ENCODE peak calls at places on chromosomes 6 and 20, in nine cellular contexts. N, U, S, P, R, M, L, A and H are unnamed samples.

GRCh38 chr6:4797590-4797989 is 21.4 kb downstream of the CDYL start:
- DNase-seq in R (no peak), L (no peak), P (no peak), M (no peak), U (peak; percentile 54), A (no peak), S (no peak), N (no peak), H (no peak)

GRCh38 chr6:121550491-121551010 is 115.1 kb downstream of the GJA1 start:
- DNase-seq in P (no peak), L (no peak), R (no peak), N (no peak), M (no peak), A (no peak), S (no peak), U (no peak), H (no peak)

GRCh38 chr20:50583422-50584150 is 73.4 kb downstream of the PTPN1 start:
- DNase-seq in L (no peak), R (no peak), M (no peak), P (no peak), S (no peak), A (no peak), U (no peak), N (no peak), H (no peak)

GRCh38 chr6:4644962-4645361 is 131.2 kb upstream of the CDYL start:
- DNase-seq in U (peak; percentile 73), L (no peak), S (no peak), N (no peak), R (no peak), M (no peak), A (peak; percentile 15), P (no peak), H (no peak)

GRCh38 chr6:113622254-113622653 is 234.9 kb upstream of the MARCKS start:
- DNase-seq in R (no peak), L (no peak), S (no peak), P (no peak), A (no peak), N (no peak), M (no peak), U (no peak), H (no peak)

GRCh38 chr6:46948699-46949098 is 27.0 kb upstream of the ADGRF5 start:
- DNase-seq in A (peak; percentile 94), R (no peak), S (no peak), U (peak; percentile 97), M (no peak), P (no peak), N (no peak), L (no peak), H (no peak)

GRCh38 chr6:38149526-38149925 is 330.0 kb downstream of the ZFAND3 start:
- DNase-seq in S (no peak), A (no peak), P (no peak), L (no peak), N (no peak), U (peak; percentile 60), R (no peak), M (no peak), H (no peak)

GRCh38 chr6:125267806-125268523 is 33.8 kb downstream of the HDDC2 start:
- DNase-seq in U (peak; percentile 46), L (no peak), R (no peak), A (peak; percentile 11), M (no peak), S (no peak), P (no peak), N (no peak), H (no peak)

GRCh38 chr6:151087861-151088598 is 151.7 kb upstream of the AKAP12 start:
- DNase-seq in R (no peak), M (no peak), P (no peak), N (no peak), U (no peak), L (no peak), A (peak; percentile 92), S (no peak), H (no peak)

GRCh38 chr6:138492113-138492512 is 7.2 kb downstream of the NHSL1 start:
- DNase-seq in N (no peak), U (no peak), R (no peak), M (no peak), L (no peak), P (no peak), S (no peak), A (no peak), H (no peak)

GRCh38 chr20:45969712-45970634 is 2.0 kb downstream of the ZNF335 start:
- DNase-seq in A (peak; percentile 78), R (peak; percentile 18), U (peak; percentile 72), M (peak; percentile 70), N (no peak), L (no peak), S (no peak), P (peak; percentile 45), H (peak; percentile 53)

GRCh38 chr20:61706562-61706961 is 359.1 kb downstream of the TAF4 start:
- DNase-seq in A (no peak), R (no peak), U (no peak), S (no peak), P (no peak), N (no peak), L (no peak), M (no peak), H (no peak)

GRCh38 chr6:53179961-53180651 is 31.5 kb upstream of the GCM1 start:
- DNase-seq in P (peak; percentile 89), A (peak; percentile 41), U (peak; percentile 61), R (no peak), N (no peak), S (no peak), L (peak; percentile 19), M (peak; percentile 68), H (peak; percentile 54)

GRCh38 chr20:45094864-45095574 is 5.9 kb downstream of the KCNS1 start:
- DNase-seq in R (no peak), M (no peak), A (no peak), S (no peak), U (no peak), P (no peak), N (no peak), L (no peak), H (no peak)

GRCh38 chr20:4449977-4450715 is 271.6 kb upstream of the PRND start:
- DNase-seq in R (no peak), L (no peak), S (no peak), U (no peak), A (peak; percentile 36), N (no peak), M (peak; percentile 17), P (no peak), H (peak; percentile 66)

GRCh38 chr6:37077459-37078296 is 72.2 kb downstream of the FGD2 start:
- DNase-seq in R (no peak), A (peak; percentile 97), M (no peak), P (no peak), L (no peak), U (no peak), S (no peak), N (no peak), H (no peak)

GRCh38 chr20:54643761-54644160 is 168.4 kb downstream of the DOK5 start:
- DNase-seq in U (peak; percentile 33), R (no peak), P (no peak), A (peak; percentile 85), N (no peak), M (no peak), S (no peak), L (no peak), H (peak; percentile 95)

GRCh38 chr6:116764557-116764960 is 960 bp downstream of the FAM162B start:
- DNase-seq in U (no peak), M (no peak), P (no peak), N (no peak), S (no peak), R (no peak), A (no peak), L (no peak), H (no peak)

GRCh38 chr20:19691125-19691524 is 66.9 kb upstream of the RIN2 start:
- DNase-seq in M (no peak), S (no peak), R (no peak), N (no peak), A (no peak), L (no peak), P (no peak), U (no peak), H (no peak)

GRCh38 chr20:32524871-32525501 is 60.1 kb downstream of the NOL4L start:
- DNase-seq in S (no peak), L (no peak), M (no peak), U (peak; percentile 37), P (peak; percentile 58), N (no peak), R (no peak), A (peak; percentile 32), H (no peak)

GRCh38 chr6:50936277-50936681 is 117.6 kb downstream of the TFAP2B start:
- DNase-seq in A (no peak), R (no peak), M (no peak), P (no peak), L (no peak), S (no peak), N (no peak), U (no peak), H (no peak)

GRCh38 chr20:22371843-22372242 is 212.5 kb downstream of the FOXA2 start:
- DNase-seq in U (no peak), L (no peak), P (no peak), M (peak; percentile 5), N (no peak), R (no peak), S (no peak), A (no peak), H (peak; percentile 88)

GRCh38 chr20:52847029-52847660 is 125.0 kb upstream of the TSHZ2 start:
- DNase-seq in L (no peak), A (peak; percentile 10), R (no peak), P (no peak), U (no peak), S (no peak), N (no peak), M (no peak), H (no peak)

GRCh38 chr6:134063121-134063965 is 10.9 kb upstream of the SLC2A12 start:
- DNase-seq in P (no peak), S (no peak), M (no peak), A (no peak), N (no peak), L (no peak), U (no peak), R (no peak), H (peak; percentile 25)

GRCh38 chr20:51237278-51237677 is 214.4 kb upstream of the KCNG1 start:
- DNase-seq in U (no peak), M (no peak), R (no peak), P (no peak), S (no peak), N (no peak), L (no peak), A (peak; percentile 59), H (no peak)

GRCh38 chr20:49167811-49168507 is 20.2 kb downstream of the STAU1 start:
- DNase-seq in U (no peak), M (no peak), A (peak; percentile 54), N (no peak), L (no peak), P (no peak), R (no peak), S (no peak), H (no peak)

GRCh38 chr6:34317172-34317477 is 68.3 kb upstream of the SMIM29 start:
- DNase-seq in L (no peak), M (no peak), A (no peak), U (no peak), R (no peak), S (no peak), N (no peak), P (no peak), H (peak; percentile 73)

GRCh38 chr6:116500969-116501433 is 10.4 kb upstream of the CALHM5 start:
- DNase-seq in U (peak; percentile 8), M (no peak), A (no peak), S (no peak), N (no peak), L (peak; percentile 33), P (no peak), R (no peak), H (no peak)

GRCh38 chr20:24987873-24988835 is 4.4 kb downstream of the APMAP start:
- DNase-seq in A (no peak), U (no peak), M (no peak), L (no peak), R (no peak), P (no peak), N (no peak), S (no peak), H (no peak)

GRCh38 chr20:62765432-62766070 is 30.7 kb upstream of the MRGBP start:
- DNase-seq in U (no peak), L (no peak), A (no peak), M (no peak), S (no peak), N (no peak), P (no peak), R (no peak), H (no peak)

GRCh38 chr20:46283426-46283825 is 24.9 kb downstream of the CDH22 start:
- DNase-seq in S (no peak), M (no peak), N (no peak), U (no peak), R (no peak), L (no peak), P (no peak), A (no peak), H (no peak)